ENCODE peak calls at places on chromosomes 4 and X, in four cellular contexts. W is KBM-7, L is head of caudate nucleus, X is H54. E is an unnamed sample.

GRCh38 chr4:165610679-165611551 is 232.1 kb downstream of the CPE start:
- DNase-seq in L (no peak), W (no peak), X (no peak), E (no peak)

GRCh38 chrX:151710457-151710856 is 5.4 kb upstream of the FATE1 start:
- DNase-seq in W (no peak), X (no peak), L (no peak), E (no peak)

GRCh38 chr4:47002593-47002992 is 9.2 kb upstream of the GABRA4 start:
- DNase-seq in L (no peak), X (no peak), W (no peak), E (peak)

GRCh38 chrX:132023117-132023895 is at the start of gene STK26:
- DNase-seq in X (peak), W (peak), L (peak), E (peak)

GRCh38 chr4:185640809-185641675 is 105.7 kb upstream of the PDLIM3 start:
- DNase-seq in L (no peak), X (no peak), W (peak), E (peak)

GRCh38 chr4:14218641-14219040 is 591.1 kb upstream of the BOD1L1 start:
- DNase-seq in L (peak), W (no peak), X (no peak), E (no peak)

GRCh38 chr4:3098346-3098745 is 23.9 kb downstream of the HTT start:
- DNase-seq in W (no peak), X (no peak), L (no peak), E (no peak)

GRCh38 chr4:107215222-107215621 is 179.1 kb upstream of the DKK2 start:
- DNase-seq in L (no peak), W (no peak), X (no peak), E (no peak)

GRCh38 chr4:75698162-75698962 is 25.2 kb upstream of the G3BP2 start:
- DNase-seq in W (peak), L (no peak), X (no peak), E (no peak)

GRCh38 chrX:16771483-16772398 is 14.5 kb upstream of the TXLNG start:
- DNase-seq in X (no peak), W (peak), L (no peak), E (peak)

GRCh38 chrX:25079020-25079419 is 63.3 kb upstream of the ARX start:
- DNase-seq in X (no peak), L (no peak), W (peak), E (no peak)